ENCODE peak calls at places on chromosomes 1 and 21, in nine cellular contexts. T is psoas muscle, K is HepG2, E is H9, Y is cardiac fibroblast, O is MCF 10A, H is AG04450, Q is AG09309, I is omental fat pad. N is an unnamed sample.

GRCh38 chr1:166588741-166589140 is 250.5 kb upstream of the POGK start:
- DNase-seq in I (no peak), Q (no peak), Y (no peak), K (no peak), T (no peak), E (no peak), O (peak; percentile 30), H (no peak), N (no peak)

GRCh38 chr1:112998592-112999235 is 42.7 kb upstream of the SLC16A1 start:
- DNase-seq in E (no peak), K (peak; percentile 31), O (peak; percentile 89), Q (peak; percentile 81), I (no peak), H (peak; percentile 50), T (peak; percentile 51), Y (peak; percentile 98), N (peak; percentile 33)

GRCh38 chr1:184075040-184076029 is 23.8 kb downstream of the TSEN15 start:
- DNase-seq in Q (peak; percentile 41), T (no peak), O (peak; percentile 72), H (no peak), E (no peak), K (peak; percentile 57), I (no peak), Y (peak; percentile 81), N (peak; percentile 65)

GRCh38 chr1:227938276-227938675 is 9.5 kb downstream of the WNT9A start:
- DNase-seq in T (no peak), H (no peak), Y (no peak), Q (no peak), K (no peak), E (no peak), I (no peak), O (no peak), N (no peak)

GRCh38 chr1:905811-906531 is 17.8 kb upstream of the SAMD11 start:
- DNase-seq in K (no peak), E (peak; percentile 24), I (no peak), H (no peak), O (no peak), T (peak; percentile 27), Y (no peak), Q (no peak), N (no peak)

GRCh38 chr1:83632906-83633305 is 366.0 kb downstream of the TTLL7 start:
- DNase-seq in I (no peak), T (no peak), Y (no peak), K (no peak), H (no peak), E (no peak), Q (no peak), O (no peak), N (no peak)

GRCh38 chr1:55718758-55719671 is 503.9 kb upstream of the USP24 start:
- DNase-seq in I (peak; percentile 27), O (peak; percentile 96), T (peak; percentile 68), K (peak; percentile 73), H (peak; percentile 99), Q (peak; percentile 100), Y (peak; percentile 99), E (peak; percentile 28), N (peak; percentile 99)

GRCh38 chr1:225654277-225654597 is 1.3 kb upstream of the ENAH start:
- DNase-seq in H (no peak), T (no peak), E (no peak), I (no peak), Q (no peak), K (no peak), O (peak; percentile 47), Y (no peak), N (no peak)

GRCh38 chr1:39238476-39238875 is 34.0 kb downstream of the MACF1 start:
- DNase-seq in Q (peak; percentile 45), T (no peak), Y (peak; percentile 96), I (no peak), O (peak; percentile 22), E (no peak), K (no peak), H (peak; percentile 54), N (peak; percentile 54)

GRCh38 chr1:11842154-11843041 is 5.2 kb downstream of the NPPA start:
- DNase-seq in H (no peak), T (no peak), O (no peak), I (no peak), K (peak; percentile 92), Q (no peak), E (no peak), Y (peak; percentile 92), N (no peak)

DNA sequence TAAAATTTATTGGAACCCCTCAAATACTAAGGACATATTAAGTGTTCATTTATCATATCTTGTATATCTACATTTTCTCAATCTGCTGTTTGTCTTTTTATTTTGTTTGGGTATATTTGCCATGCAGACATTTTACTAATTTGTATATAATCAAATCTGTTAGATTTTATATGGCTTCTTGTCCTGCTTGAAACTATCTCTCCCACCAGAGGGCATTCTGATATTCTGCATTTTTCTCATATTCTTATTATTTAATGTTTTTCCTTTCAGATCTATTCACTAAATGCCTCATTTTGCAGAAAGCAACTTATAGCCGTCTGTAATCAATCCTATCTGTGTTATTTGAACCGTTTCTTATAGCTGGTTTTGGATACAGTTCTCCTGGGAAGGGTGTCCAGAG is 745.5 kb downstream of the LRRIQ3 start:
- DNase-seq in I (no peak), Q (no peak), O (no peak), T (no peak), K (no peak), Y (no peak), E (no peak), H (no peak), N (no peak)
- TF ChIP-seq CTCF in I (no peak), Q (no peak), O (no peak), T (no peak), K (no peak), Y (no peak), E (peak; percentile 25), H (no peak), N (peak; percentile 39)

GRCh38 chr1:221856188-221857093 is 114.6 kb upstream of the DUSP10 start:
- DNase-seq in E (no peak), O (peak; percentile 81), Y (no peak), I (no peak), Q (no peak), K (no peak), H (peak; percentile 26), T (no peak), N (peak; percentile 67)
- TF ChIP-seq CTCF in E (no peak), O (no peak), Y (no peak), I (no peak), Q (no peak), K (no peak), H (no peak), T (no peak), N (peak; percentile 22)

GRCh38 chr1:64203420-64203819 is at the start of gene UBE2U:
- DNase-seq in K (no peak), O (no peak), H (no peak), I (no peak), Y (no peak), E (no peak), T (no peak), Q (no peak), N (no peak)

GRCh38 chr1:64212023-64212422 is 8.6 kb downstream of the UBE2U start:
- DNase-seq in Y (peak; percentile 18), H (peak; percentile 21), K (no peak), T (no peak), E (no peak), I (no peak), Q (peak; percentile 51), O (no peak), N (peak; percentile 80)

GRCh38 chr1:64209221-64209620 is 5.8 kb downstream of the UBE2U start:
- DNase-seq in Q (no peak), T (no peak), E (no peak), K (no peak), H (no peak), O (no peak), Y (peak; percentile 13), I (no peak), N (peak; percentile 6)
- TF ChIP-seq CTCF in Q (peak; percentile 16), T (no peak), E (peak; percentile 31), K (no peak), H (no peak), O (no peak), Y (no peak), I (no peak), N (no peak)

GRCh38 chr21:14863745-14864210 is 201.0 kb downstream of the NRIP1 start:
- DNase-seq in K (peak; percentile 82), E (no peak), Q (no peak), I (no peak), O (peak; percentile 36), T (no peak), H (no peak), Y (peak; percentile 25), N (no peak)

GRCh38 chr21:14866859-14867560 is 197.8 kb downstream of the NRIP1 start:
- DNase-seq in H (no peak), I (no peak), K (no peak), T (no peak), Q (no peak), E (no peak), Y (no peak), O (no peak), N (no peak)

GRCh38 chr21:14858309-14858708 is 206.5 kb downstream of the NRIP1 start:
- DNase-seq in O (no peak), H (no peak), Y (no peak), Q (no peak), I (no peak), T (no peak), E (no peak), K (no peak), N (no peak)

GRCh38 chr21:14864211-14865021 is 200.4 kb downstream of the NRIP1 start:
- DNase-seq in T (peak; percentile 70), K (peak; percentile 94), H (peak; percentile 42), I (peak; percentile 63), Q (peak; percentile 46), O (peak; percentile 78), Y (peak; percentile 83), E (peak; percentile 74), N (peak; percentile 68)

GRCh38 chr21:14862794-14863720 is 201.7 kb downstream of the NRIP1 start:
- DNase-seq in K (peak; percentile 13), T (no peak), I (no peak), E (no peak), Y (peak; percentile 42), H (no peak), Q (no peak), O (peak; percentile 37), N (no peak)
- TF ChIP-seq CTCF in K (peak; percentile 9), T (peak; percentile 53), I (no peak), E (peak; percentile 85), Y (peak; percentile 56), H (peak; percentile 70), Q (peak; percentile 52), O (peak; percentile 54), N (peak; percentile 89)

GRCh38 chr1:155322953-155323728 is 2.4 kb downstream of the RUSC1 start:
- DNase-seq in I (peak; percentile 76), O (peak; percentile 98), E (peak; percentile 96), Y (peak; percentile 99), T (peak; percentile 91), Q (peak; percentile 80), H (peak; percentile 86), K (peak; percentile 91), N (peak; percentile 96)
- TF ChIP-seq CTCF in I (no peak), O (peak; percentile 100), E (peak; percentile 97), Y (peak; percentile 79), T (peak; percentile 92), Q (peak; percentile 92), H (peak; percentile 87), K (peak; percentile 92), N (peak; percentile 99)

GRCh38 chr1:110548381-110548780 is 29.4 kb upstream of the KCNA10 start:
- DNase-seq in Y (peak; percentile 5), H (no peak), K (peak; percentile 41), T (no peak), E (peak; percentile 61), O (peak; percentile 16), I (no peak), Q (no peak), N (no peak)
- TF ChIP-seq CTCF in Y (peak; percentile 52), H (peak; percentile 44), K (peak; percentile 40), T (peak; percentile 21), E (peak; percentile 67), O (peak; percentile 49), I (no peak), Q (peak; percentile 48), N (peak; percentile 77)